ENCODE peak calls at places on chromosome 14, in five cellular contexts. O is dorsolateral prefrontal cortex, E is NCI-H1092, F is A549, X is iris pigment epithelial cell. I is an unnamed sample.

GRCh38 chr14:22539831-22540230 is 49.2 kb downstream of the DAD1 start:
- DNase-seq in O (no peak), E (no peak), F (no peak), X (no peak), I (no peak)

GRCh38 chr14:62745496-62745895 is 299.8 kb downstream of the KCNH5 start:
- DNase-seq in O (no peak), E (no peak), F (no peak), X (no peak), I (no peak)

GRCh38 chr14:61346221-61346620 is 24.8 kb downstream of the PRKCH start:
- DNase-seq in O (no peak), E (no peak), F (no peak), X (no peak), I (no peak)

GRCh38 chr14:92323031-92323915 is at the start of gene SLC24A4:
- DNase-seq in O (no peak), E (no peak), F (peak), X (peak), I (peak)

GRCh38 chr14:100067971-100068959 is 3.0 kb downstream of the EVL start:
- DNase-seq in O (peak), E (no peak), F (no peak), X (peak), I (no peak)

GRCh38 chr14:23109769-23110168 is 5.0 kb upstream of the CIROP start:
- DNase-seq in O (no peak), E (no peak), F (no peak), X (no peak), I (no peak)

GRCh38 chr14:68392393-68393085 is 400.3 kb downstream of the ZFP36L1 start:
- DNase-seq in O (peak), E (no peak), F (no peak), X (peak), I (peak)

GRCh38 chr14:20976291-20976690 is 13.5 kb upstream of the METTL17 start:
- DNase-seq in O (no peak), E (no peak), F (no peak), X (no peak), I (no peak)

GRCh38 chr14:72603639-72604038 is 290.3 kb downstream of the DPF3 start:
- DNase-seq in O (no peak), E (no peak), F (no peak), X (peak), I (no peak)

GRCh38 chr14:101022121-101022520 is 118.6 kb upstream of the RTL1 start:
- DNase-seq in O (peak), E (no peak), F (no peak), X (no peak), I (no peak)

GRCh38 chr14:85471156-85471555 is 58.8 kb upstream of the FLRT2 start:
- DNase-seq in O (no peak), E (no peak), F (no peak), X (peak), I (no peak)

GRCh38 chr14:101064121-101064661 is 160.7 kb upstream of the RTL1 start:
- DNase-seq in O (no peak), E (no peak), F (no peak), X (no peak), I (no peak)

GRCh38 chr14:73752297-73752992 is 38.3 kb upstream of the PNMA1 start:
- DNase-seq in O (no peak), E (peak), F (peak), X (peak), I (no peak)

GRCh38 chr14:87067597-87067996 is 925.4 kb downstream of the GALC start:
- DNase-seq in O (no peak), E (no peak), F (no peak), X (no peak), I (no peak)

GRCh38 chr14:89912667-89913211 is 41.8 kb downstream of the EFCAB11 start:
- DNase-seq in O (peak), E (no peak), F (peak), X (peak), I (peak)

GRCh38 chr14:99324291-99324690 is 52.3 kb upstream of the BCL11B start:
- DNase-seq in O (no peak), E (no peak), F (no peak), X (no peak), I (no peak)

GRCh38 chr14:89123215-89123614 is 293.8 kb downstream of the FOXN3 start:
- DNase-seq in O (no peak), E (no peak), F (no peak), X (no peak), I (no peak)

GRCh38 chr14:101969480-101969879 is 5.1 kb downstream of the DYNC1H1 start:
- DNase-seq in O (no peak), E (no peak), F (no peak), X (no peak), I (no peak)

GRCh38 chr14:95319312-95320075 is at the start of gene CLMN:
- DNase-seq in O (no peak), E (no peak), F (peak), X (peak), I (no peak)

GRCh38 chr14:94049625-94050023 is 23.5 kb downstream of the OTUB2 start:
- DNase-seq in O (no peak), E (no peak), F (no peak), X (no peak), I (no peak)

GRCh38 chr14:37594238-37594915 is 672 bp downstream of the FOXA1 start:
- DNase-seq in O (no peak), E (peak), F (peak), X (peak), I (no peak)

GRCh38 chr14:100586153-100586519 is 1.1 kb downstream of the BEGAIN start:
- DNase-seq in O (peak), E (no peak), F (no peak), X (no peak), I (peak)

GRCh38 chr14:105467249-105467941 is 7.2 kb upstream of the CRIP2 start:
- DNase-seq in O (no peak), E (no peak), F (no peak), X (no peak), I (no peak)

GRCh38 chr14:36238666-36239363 is 62.3 kb upstream of the PTCSC3 start:
- DNase-seq in O (no peak), E (no peak), F (no peak), X (peak), I (no peak)

GRCh38 chr14:82060219-82060618 is 526.6 kb upstream of the SEL1L start:
- DNase-seq in O (no peak), E (no peak), F (no peak), X (no peak), I (no peak)

GRCh38 chr14:31243860-31244259 is 36.3 kb upstream of the HECTD1 start:
- DNase-seq in O (no peak), E (no peak), F (no peak), X (no peak), I (no peak)

GRCh38 chr14:87899228-87899627 is 93.8 kb downstream of the GALC start:
- DNase-seq in O (no peak), E (no peak), F (no peak), X (no peak), I (no peak)

GRCh38 chr14:104805941-104806624 is 5.2 kb downstream of the ZBTB42 start:
- DNase-seq in O (no peak), E (no peak), F (no peak), X (no peak), I (no peak)

GRCh38 chr14:105250008-105250366 is 1.7 kb downstream of the BTBD6 start:
- DNase-seq in O (no peak), E (no peak), F (no peak), X (no peak), I (no peak)

GRCh38 chr14:52949711-52950409 is 990 bp downstream of the FERMT2 start:
- DNase-seq in O (peak), E (no peak), F (peak), X (peak), I (peak)

GRCh38 chr14:27688823-27689444 is 1077.7 kb upstream of the FOXG1 start:
- DNase-seq in O (no peak), E (no peak), F (no peak), X (no peak), I (no peak)

GRCh38 chr14:100065161-100065871 is at the start of gene EVL:
- DNase-seq in O (no peak), E (no peak), F (no peak), X (no peak), I (no peak)

GRCh38 chr14:101657372-101657771 is 96.1 kb downstream of the DIO3 start:
- DNase-seq in O (no peak), E (no peak), F (no peak), X (no peak), I (no peak)

GRCh38 chr14:86257973-86258372 is 728.0 kb downstream of the FLRT2 start:
- DNase-seq in O (no peak), E (no peak), F (no peak), X (no peak), I (no peak)

I was measured in anterior cingulate cortex.